ENCODE peak calls at places on chromosome 3, in eight cellular contexts. Y, X, V, A, M, J, Q and B are unnamed samples.

GRCh38 chr3:112003321-112004080 is 4.8 kb downstream of the TAGLN3 start:
- DNase-seq in Y (no peak), X (no peak), V (no peak), A (no peak), M (no peak), J (no peak), Q (no peak), B (no peak)

GRCh38 chr3:182710557-182711157 is 82.6 kb upstream of the ATP11B start:
- DNase-seq in Y (no peak), X (no peak), V (no peak), A (peak), M (no peak), J (peak), Q (no peak), B (no peak)

GRCh38 chr3:100556656-100557310 is 52.6 kb upstream of the ADGRG7 start:
- DNase-seq in Y (no peak), X (no peak), V (no peak), A (peak), M (no peak), J (peak), Q (no peak), B (no peak)

GRCh38 chr3:168455814-168456213 is 360.1 kb upstream of the GOLIM4 start:
- DNase-seq in Y (no peak), X (no peak), V (no peak), A (no peak), M (no peak), J (no peak), Q (no peak), B (no peak)

GRCh38 chr3:48414376-48415250 is 15.3 kb downstream of the PLXNB1 start:
- DNase-seq in Y (no peak), X (no peak), V (peak), A (no peak), M (no peak), J (no peak), Q (no peak), B (no peak)

GRCh38 chr3:29335438-29335837 is 54.6 kb downstream of the RBMS3 start:
- DNase-seq in Y (peak), X (peak), V (peak), A (peak), M (no peak), J (peak), Q (peak), B (peak)

GRCh38 chr3:111284485-111285187 is 213.0 kb downstream of the NECTIN3 start:
- DNase-seq in Y (no peak), X (no peak), V (no peak), A (no peak), M (no peak), J (no peak), Q (no peak), B (no peak)

GRCh38 chr3:155895379-155895900 is 25.0 kb downstream of the GMPS start:
- DNase-seq in Y (no peak), X (no peak), V (no peak), A (no peak), M (no peak), J (no peak), Q (no peak), B (no peak)

GRCh38 chr3:116018651-116019050 is 395.3 kb downstream of the GAP43 start:
- DNase-seq in Y (no peak), X (no peak), V (no peak), A (no peak), M (no peak), J (no peak), Q (no peak), B (no peak)

GRCh38 chr3:136734382-136735070 is 17.7 kb downstream of the STAG1 start:
- DNase-seq in Y (no peak), X (no peak), V (no peak), A (no peak), M (no peak), J (peak), Q (no peak), B (no peak)

GRCh38 chr3:196399485-196399945 is 32.7 kb downstream of the UBXN7 start:
- DNase-seq in Y (no peak), X (no peak), V (no peak), A (peak), M (no peak), J (peak), Q (no peak), B (no peak)

GRCh38 chr3:58994746-58995330 is 55.0 kb downstream of the CFAP20DC start:
- DNase-seq in Y (peak), X (peak), V (no peak), A (peak), M (no peak), J (peak), Q (peak), B (peak)

GRCh38 chr3:73378207-73378606 is 246.5 kb downstream of the PDZRN3 start:
- DNase-seq in Y (no peak), X (no peak), V (no peak), A (no peak), M (no peak), J (no peak), Q (no peak), B (no peak)

GRCh38 chr3:20511863-20512262 is 325.9 kb upstream of the SGO1 start:
- DNase-seq in Y (no peak), X (no peak), V (no peak), A (peak), M (no peak), J (peak), Q (no peak), B (peak)

GRCh38 chr3:45571969-45572368 is 22.6 kb upstream of the LIMD1 start:
- DNase-seq in Y (no peak), X (no peak), V (no peak), A (no peak), M (no peak), J (no peak), Q (no peak), B (no peak)

GRCh38 chr3:108391917-108392585 is 95.7 kb downstream of the HHLA2 start:
- DNase-seq in Y (no peak), X (no peak), V (no peak), A (peak), M (no peak), J (peak), Q (no peak), B (peak)

GRCh38 chr3:138332472-138333073 is 2.9 kb upstream of the NME9 start:
- DNase-seq in Y (no peak), X (peak), V (no peak), A (peak), M (no peak), J (peak), Q (no peak), B (no peak)

GRCh38 chr3:171835116-171835515 is 8.0 kb upstream of the TMEM212 start:
- DNase-seq in Y (no peak), X (no peak), V (no peak), A (no peak), M (no peak), J (no peak), Q (no peak), B (no peak)

GRCh38 chr3:171834461-171834801 is 8.7 kb upstream of the TMEM212 start:
- DNase-seq in Y (no peak), X (no peak), V (no peak), A (no peak), M (no peak), J (no peak), Q (no peak), B (no peak)

GRCh38 chr3:171833006-171833405 is 10.1 kb upstream of the TMEM212 start:
- DNase-seq in Y (no peak), X (no peak), V (no peak), A (no peak), M (no peak), J (no peak), Q (no peak), B (no peak)

GRCh38 chr3:171835613-171836012 is 7.5 kb upstream of the TMEM212 start:
- DNase-seq in Y (no peak), X (no peak), V (no peak), A (no peak), M (no peak), J (no peak), Q (no peak), B (no peak)

GRCh38 chr3:171833775-171834460 is 9.2 kb upstream of the TMEM212 start:
- DNase-seq in Y (no peak), X (no peak), V (no peak), A (peak), M (no peak), J (peak), Q (no peak), B (no peak)
- TF ChIP-seq CTCF in Y (peak), X (peak), V (peak), A (peak), M (peak), J (peak), Q (peak), B (peak)

DNA sequence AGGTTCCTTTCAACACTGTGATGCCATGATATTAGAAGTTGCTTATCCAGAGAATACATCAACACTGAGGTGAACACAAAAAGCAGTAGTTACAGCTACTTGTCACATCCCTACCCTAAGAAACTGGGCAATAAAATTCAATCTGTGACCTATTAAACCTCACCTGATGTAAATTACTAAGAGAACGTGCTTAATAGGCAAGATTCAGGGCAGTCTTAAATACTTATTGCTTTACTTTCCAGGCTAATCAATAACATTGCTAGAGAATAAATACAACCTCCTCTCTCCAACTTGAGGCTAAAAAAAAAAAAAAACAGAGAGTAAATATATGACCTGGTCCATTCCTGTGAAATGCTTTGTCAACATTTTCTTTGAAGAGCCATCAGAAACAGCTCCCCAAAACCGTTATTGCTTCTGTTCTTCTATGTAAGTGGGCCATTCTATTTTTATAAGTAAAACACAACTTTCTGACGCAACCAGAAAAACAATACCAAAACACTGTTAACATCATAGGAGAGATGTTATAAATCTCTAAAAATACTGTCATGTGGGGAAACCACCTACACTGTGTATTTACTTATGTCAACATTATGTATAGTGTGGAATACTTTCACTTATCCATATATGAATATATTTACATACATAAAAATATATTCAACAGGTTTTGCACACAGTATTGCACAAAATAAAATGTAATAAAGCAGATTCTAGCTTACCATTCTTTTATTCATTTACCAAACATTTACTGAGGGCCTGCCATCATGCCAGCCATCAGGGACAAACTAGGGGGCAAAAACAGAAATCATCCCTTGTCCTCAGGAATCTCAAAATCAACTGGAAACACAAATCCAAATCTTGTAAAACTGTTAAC is 2.7 kb downstream of the NKIRAS1 start:
- DNase-seq in Y (no peak), X (no peak), V (no peak), A (no peak), M (no peak), J (no peak), Q (no peak), B (no peak)
- H3K4me3 ChIP-seq in Y (no peak), X (no peak), V (no peak), A (no peak), M (no peak), J (no peak), Q (no peak), B (no peak)

DNA sequence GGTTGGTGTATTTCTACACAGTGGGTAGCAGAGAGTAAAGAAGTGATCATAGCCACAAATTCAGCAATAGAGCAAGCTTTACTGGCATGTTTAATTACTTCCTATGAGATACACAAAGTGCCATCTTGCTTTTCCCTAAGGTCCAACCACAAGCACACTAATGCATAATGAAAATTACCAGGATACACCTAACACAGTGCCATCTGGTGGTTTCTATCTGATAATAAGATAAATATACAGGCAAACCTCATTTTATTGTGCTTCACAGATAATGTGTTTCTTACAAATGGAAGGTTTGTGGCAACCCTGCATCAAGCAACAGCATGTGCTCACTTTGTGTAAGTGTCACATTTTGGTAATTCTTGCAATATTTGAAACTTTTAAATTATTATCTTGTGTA is 223.0 kb downstream of the NSUN3 start:
- DNase-seq in Y (no peak), X (no peak), V (no peak), A (peak), M (no peak), J (peak), Q (no peak), B (no peak)
- TF ChIP-seq CTCF in Y (no peak), X (no peak), V (no peak), A (no peak), M (no peak), J (no peak), Q (no peak), B (peak)

GRCh38 chr3:179977356-179977755 is 59.4 kb downstream of the PEX5L start:
- DNase-seq in Y (no peak), X (no peak), V (no peak), A (no peak), M (no peak), J (no peak), Q (no peak), B (no peak)

GRCh38 chr3:179969525-179969924 is 67.2 kb downstream of the PEX5L start:
- DNase-seq in Y (no peak), X (no peak), V (no peak), A (no peak), M (peak), J (peak), Q (no peak), B (no peak)

GRCh38 chr3:179973024-179973423 is 63.7 kb downstream of the PEX5L start:
- DNase-seq in Y (no peak), X (no peak), V (no peak), A (no peak), M (no peak), J (no peak), Q (no peak), B (no peak)

GRCh38 chr3:179971280-179971679 is 65.5 kb downstream of the PEX5L start:
- DNase-seq in Y (no peak), X (no peak), V (no peak), A (no peak), M (no peak), J (no peak), Q (no peak), B (no peak)

GRCh38 chr3:179973931-179974361 is 62.8 kb downstream of the PEX5L start:
- DNase-seq in Y (no peak), X (no peak), V (no peak), A (no peak), M (no peak), J (no peak), Q (no peak), B (no peak)
- H3K4me3 ChIP-seq in Y (no peak), X (no peak), V (no peak), A (no peak), M (no peak), J (no peak), Q (no peak), B (no peak)

GRCh38 chr3:151421956-151422355 is 37.4 kb upstream of the P2RY12 start:
- DNase-seq in Y (no peak), X (no peak), V (no peak), A (no peak), M (no peak), J (no peak), Q (no peak), B (no peak)

GRCh38 chr3:151428386-151428785 is 32.5 kb downstream of the IGSF10 start:
- DNase-seq in Y (no peak), X (no peak), V (no peak), A (no peak), M (no peak), J (no peak), Q (no peak), B (no peak)

GRCh38 chr3:151423091-151423490 is 37.8 kb downstream of the IGSF10 start:
- DNase-seq in Y (no peak), X (no peak), V (no peak), A (no peak), M (no peak), J (no peak), Q (no peak), B (no peak)

GRCh38 chr3:151425640-151426336 is 35.1 kb downstream of the IGSF10 start:
- DNase-seq in Y (no peak), X (no peak), V (no peak), A (no peak), M (no peak), J (no peak), Q (no peak), B (no peak)

DNA sequence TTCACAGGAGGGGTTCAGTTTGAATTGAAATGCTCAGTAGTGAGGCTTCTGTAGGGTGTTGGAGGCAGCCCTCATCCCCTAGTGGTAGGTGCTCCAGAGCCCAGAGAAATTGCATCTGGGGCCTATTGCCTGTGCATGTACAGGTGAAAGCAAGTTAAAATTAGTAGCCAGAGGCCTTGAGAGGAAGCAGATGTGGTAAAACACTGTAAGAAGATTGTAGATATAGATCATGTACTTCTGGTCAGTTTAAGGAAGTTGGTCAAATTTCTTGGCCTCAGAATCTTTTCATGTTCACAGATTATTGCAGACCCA is 34.6 kb downstream of the IGSF10 start:
- DNase-seq in Y (no peak), X (no peak), V (no peak), A (no peak), M (no peak), J (no peak), Q (no peak), B (no peak)
- TF ChIP-seq CTCF in Y (no peak), X (no peak), V (no peak), A (peak), M (no peak), J (peak), Q (no peak), B (no peak)

GRCh38 chr3:46845397-46845859 is 17.8 kb downstream of the MYL3 start:
- DNase-seq in Y (peak), X (peak), V (peak), A (peak), M (no peak), J (peak), Q (peak), B (no peak)

GRCh38 chr3:46843508-46843907 is 19.7 kb downstream of the MYL3 start:
- DNase-seq in Y (no peak), X (no peak), V (no peak), A (no peak), M (no peak), J (no peak), Q (no peak), B (no peak)

GRCh38 chr3:46845860-46846623 is 17.2 kb downstream of the MYL3 start:
- DNase-seq in Y (peak), X (peak), V (peak), A (peak), M (peak), J (peak), Q (peak), B (no peak)

GRCh38 chr3:46844397-46844796 is 18.8 kb downstream of the MYL3 start:
- DNase-seq in Y (no peak), X (no peak), V (peak), A (no peak), M (no peak), J (no peak), Q (no peak), B (no peak)

DNA sequence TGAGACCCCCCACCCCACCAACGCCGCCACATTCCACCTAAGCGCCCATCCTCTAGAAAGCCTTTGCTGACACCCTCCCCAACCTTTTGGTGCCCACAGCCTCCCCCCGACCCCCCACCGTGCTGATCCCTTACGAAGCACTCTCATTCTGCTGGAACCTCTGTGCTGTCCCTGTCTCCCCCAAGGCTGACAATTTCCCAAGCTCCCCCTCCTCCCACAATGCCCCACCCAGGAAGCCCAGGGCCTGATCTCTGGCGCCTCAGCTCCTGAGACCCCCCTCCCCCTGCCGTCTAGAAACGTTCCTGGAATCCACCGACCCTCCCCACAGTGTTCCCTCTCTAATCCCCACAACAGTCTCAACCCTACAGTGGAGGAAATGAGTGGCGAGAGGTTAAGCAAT is 18.4 kb downstream of the MYL3 start:
- DNase-seq in Y (no peak), X (no peak), V (peak), A (no peak), M (no peak), J (no peak), Q (no peak), B (no peak)
- H3K4me3 ChIP-seq in Y (no peak), X (no peak), V (no peak), A (no peak), M (no peak), J (no peak), Q (peak), B (no peak)